ENCODE peak calls at places on chromosomes 6 and 20, in five cellular contexts. J is globus pallidus, K is glutamatergic neuron, P is HTR-8/SVneo, B is mammary epithelial cell. I is an unnamed sample.

GRCh38 chr6:53679446-53679933 is 13.9 kb upstream of the KLHL31 start:
- DNase-seq in J (no peak), K (no peak), P (peak), B (peak), I (no peak)

GRCh38 chr20:4949833-4950178 is 51.5 kb downstream of the SLC23A2 start:
- DNase-seq in J (peak), K (no peak), P (no peak), B (peak), I (no peak)

GRCh38 chr6:167831281-167831680 is 4.6 kb downstream of the AFDN start:
- DNase-seq in J (no peak), K (no peak), P (no peak), B (no peak), I (no peak)

GRCh38 chr6:26475823-26476729 is 18.3 kb downstream of the BTN2A1 start:
- DNase-seq in J (no peak), K (no peak), P (no peak), B (no peak), I (no peak)

GRCh38 chr20:10469599-10469998 is 34.5 kb downstream of the SLX4IP start:
- DNase-seq in J (peak), K (no peak), P (peak), B (peak), I (peak)

GRCh38 chr6:154726887-154727286 is 6.3 kb upstream of the SCAF8 start:
- DNase-seq in J (no peak), K (no peak), P (no peak), B (no peak), I (no peak)

GRCh38 chr6:156582509-156582992 is 194.6 kb upstream of the ARID1B start:
- DNase-seq in J (no peak), K (no peak), P (no peak), B (peak), I (no peak)

GRCh38 chr6:89145461-89145961 is 344 bp upstream of the PM20D2 start:
- DNase-seq in J (peak), K (no peak), P (peak), B (peak), I (peak)

GRCh38 chr6:163533443-163533842 is 118.9 kb downstream of the QKI start:
- DNase-seq in J (no peak), K (no peak), P (peak), B (peak), I (no peak)

GRCh38 chr6:25007269-25007699 is 71.5 kb upstream of the RIPOR2 start:
- DNase-seq in J (no peak), K (no peak), P (no peak), B (no peak), I (no peak)

I was measured in frontal cortex.